ENCODE peak calls at places on chromosomes 7 and 10, in four cellular contexts. N, W, Y and X are unnamed samples. For H3K4me1, the result is how much of the 10 kb centered on the place peaks cover.

GRCh38 chr7:53947670-53948226 is 594.4 kb upstream of the VSTM2A start:
- DNase-seq in N (no peak), W (no peak), Y (no peak), X (no peak)

GRCh38 chr7:154911411-154911810 is 91.5 kb downstream of the PAXIP1 start:
- DNase-seq in N (no peak), W (no peak), Y (no peak), X (no peak)

GRCh38 chr7:38020134-38020533 is 99.7 kb downstream of the EPDR1 start:
- DNase-seq in N (no peak), W (no peak), Y (no peak), X (no peak)

GRCh38 chr10:13117842-13118783 is 18.1 kb downstream of the OPTN start:
- DNase-seq in N (no peak), W (no peak), Y (no peak), X (no peak)

GRCh38 chr7:83751217-83751616 is 102.3 kb upstream of the SEMA3E start:
- DNase-seq in N (no peak), W (no peak), Y (no peak), X (no peak)

GRCh38 chr7:102834999-102835398 is 77.8 kb upstream of the LRRC17 start:
- DNase-seq in N (no peak), W (no peak), Y (no peak), X (no peak)

GRCh38 chr10:99276848-99277486 is 41.3 kb upstream of the HPSE2 start:
- DNase-seq in N (no peak), W (no peak), Y (no peak), X (no peak)

GRCh38 chr7:10973942-10974716 is 457 bp downstream of the PHF14 start:
- DNase-seq in N (no peak), W (no peak), Y (no peak), X (no peak)

GRCh38 chr7:54811016-54811924 is 52.3 kb upstream of the SEC61G start:
- DNase-seq in N (no peak), W (no peak), Y (no peak), X (no peak)

DNA sequence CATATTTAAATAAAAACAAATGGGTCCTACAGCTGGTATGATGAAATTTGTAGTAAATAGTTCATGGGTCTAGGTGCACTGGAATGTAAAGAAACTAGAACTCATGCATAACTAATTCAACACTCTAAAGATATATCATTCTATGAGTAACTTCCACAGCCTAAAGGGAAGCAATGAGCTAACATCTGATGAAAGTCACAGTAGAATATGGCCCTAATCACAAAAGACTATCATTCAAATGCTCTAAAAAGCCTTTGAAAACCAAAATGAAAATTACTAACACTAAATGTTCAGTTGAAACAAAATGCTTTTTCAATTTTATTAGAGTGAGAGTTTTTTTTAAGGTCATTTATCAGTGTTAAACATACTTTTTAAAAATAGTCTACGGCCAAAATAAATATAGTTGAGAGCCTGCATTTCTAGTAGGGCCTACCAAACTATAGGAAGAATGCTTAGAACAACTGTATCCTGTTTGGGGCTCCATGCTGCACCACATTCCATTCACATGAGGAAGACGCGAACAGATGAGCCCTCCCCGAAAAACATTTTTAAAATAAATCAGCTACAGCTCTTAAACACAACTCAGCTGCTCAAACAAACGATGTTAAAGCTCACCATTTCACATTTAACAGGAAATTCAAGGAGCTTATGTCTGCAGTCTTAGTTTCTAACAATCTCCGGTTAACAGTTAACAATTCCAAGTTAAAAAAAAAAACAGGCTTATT is 134.4 kb downstream of the NRBF2 start:
- DNase-seq in N (no peak), W (peak), Y (no peak), X (no peak)
- H3K27ac ChIP-seq in N (peak), W (peak), Y (peak), X (peak)

DNA sequence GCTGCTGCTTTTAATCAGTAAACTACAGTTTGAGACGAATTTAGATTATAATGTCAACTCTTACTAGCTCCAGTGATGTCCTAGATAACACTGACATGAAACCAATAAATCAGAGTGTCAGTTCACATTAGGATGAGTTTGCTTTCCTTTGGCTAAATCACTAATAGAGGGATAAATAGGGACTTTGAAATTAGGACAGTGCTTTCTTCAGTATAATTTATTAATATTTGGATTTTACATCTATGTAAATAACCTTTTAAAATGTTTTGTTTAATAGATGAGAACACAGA is 55.6 kb downstream of the C1GALT1 start:
- DNase-seq in N (no peak), W (no peak), Y (no peak), X (no peak)
- H3K4me3 ChIP-seq in N (no peak), W (no peak), Y (no peak), X (no peak)

DNA sequence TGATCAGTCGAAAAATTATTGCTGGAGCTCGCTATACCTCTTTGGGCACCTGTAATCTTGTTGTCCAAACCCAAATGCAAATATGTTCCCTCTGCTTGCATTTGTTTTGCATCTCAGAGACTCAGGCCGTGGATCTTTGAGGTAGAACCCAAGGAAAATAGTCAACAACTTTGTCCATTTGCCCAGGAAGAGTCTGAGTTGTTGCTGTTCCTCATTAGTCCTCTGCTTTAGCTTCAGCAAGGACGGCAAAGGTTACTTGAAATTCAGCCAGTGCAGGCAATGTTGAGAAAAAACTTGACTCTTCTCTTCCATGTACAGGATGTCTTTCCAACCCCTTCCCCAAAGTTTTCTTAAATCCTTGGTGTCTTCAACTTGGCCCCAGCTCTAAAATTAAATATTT is 45.8 kb downstream of the PDK4 start:
- DNase-seq in N (no peak), W (no peak), Y (no peak), X (no peak)
- H3K4me1 ChIP-seq in N (under half), W (under half), Y (under half), X (under half)

GRCh38 chr10:103528551-103528950 is 35.0 kb downstream of the NEURL1 start:
- DNase-seq in N (no peak), W (no peak), Y (no peak), X (no peak)
- H3K27ac ChIP-seq in N (no peak), W (no peak), Y (no peak), X (no peak)

GRCh38 chr7:20217193-20217948 is at the start of gene MACC1:
- DNase-seq in N (peak), W (peak), Y (peak), X (no peak)

GRCh38 chr7:20214132-20214531 is 3.1 kb downstream of the MACC1 start:
- DNase-seq in N (no peak), W (no peak), Y (no peak), X (no peak)

GRCh38 chr7:20216637-20217036 is 547 bp downstream of the MACC1 start:
- DNase-seq in N (no peak), W (no peak), Y (no peak), X (no peak)

GRCh38 chr7:20213378-20213777 is 3.8 kb downstream of the MACC1 start:
- DNase-seq in N (no peak), W (no peak), Y (no peak), X (no peak)

DNA sequence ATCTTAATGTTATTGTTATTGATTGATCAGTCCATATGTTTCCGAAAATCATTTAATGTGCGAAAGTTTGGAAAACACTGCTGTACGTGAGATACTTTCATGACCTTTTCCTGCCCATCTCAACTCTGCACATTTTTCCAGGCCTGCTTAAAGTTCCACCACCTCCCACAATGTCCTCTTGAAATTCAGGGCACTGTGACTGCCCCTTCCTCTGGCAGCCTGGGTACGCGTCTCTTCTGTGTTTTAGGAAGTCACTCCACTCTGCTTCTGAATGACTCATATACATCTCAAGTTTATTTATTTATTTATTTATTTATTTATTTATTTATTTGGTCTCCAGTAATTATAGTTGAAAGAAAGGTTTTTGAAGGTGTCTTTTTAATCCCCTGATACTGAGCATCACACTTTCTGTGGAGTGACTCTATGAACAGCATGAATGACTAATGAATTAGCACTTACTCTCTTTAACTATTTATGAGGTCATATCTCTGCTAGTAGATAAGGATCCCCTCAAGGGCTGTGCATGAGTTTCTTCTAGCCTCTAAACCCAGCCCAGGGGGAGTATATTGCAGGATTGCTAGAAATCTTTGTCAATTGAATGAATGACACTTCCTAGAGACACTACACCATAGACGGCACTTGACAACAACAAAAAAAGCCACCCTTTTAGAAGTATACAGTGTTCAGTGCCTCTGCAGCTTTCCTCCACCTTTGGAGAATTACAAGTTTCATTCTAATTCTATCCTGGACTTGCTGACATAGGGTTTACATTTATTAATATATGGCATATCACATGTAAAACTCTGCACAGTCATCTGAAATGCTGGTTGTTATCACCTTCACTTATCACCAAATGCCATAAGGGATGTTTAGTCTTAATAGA is 2.2 kb downstream of the MACC1 start:
- DNase-seq in N (no peak), W (no peak), Y (no peak), X (no peak)
- H3K4me3 ChIP-seq in N (no peak), W (no peak), Y (peak), X (no peak)